ENCODE peak calls at places on chromosomes 5 and 9, in seven cellular contexts. One of them, this sample, is unnamed.

GRCh38 chr5:59829389-59829788 is 64.1 kb downstream of the PDE4D start:
- DNase-seq in GM12892: no peak
- DNase-seq in fibroblast of pulmonary artery: peak
- DNase-seq in heart right ventricle: no peak
- DNase-seq in heart left ventricle: peak
- DNase-seq in left cardiac atrium: no peak
- DNase-seq in ELR: peak
- DNase-seq in this sample: no peak

GRCh38 chr9:122816163-122816867 is 12.1 kb downstream of the PDCL start:
- DNase-seq in GM12892: no peak
- DNase-seq in fibroblast of pulmonary artery: no peak
- DNase-seq in heart right ventricle: peak
- DNase-seq in heart left ventricle: peak
- DNase-seq in left cardiac atrium: peak
- DNase-seq in ELR: no peak
- DNase-seq in this sample: no peak

GRCh38 chr5:134738963-134739661 is 764 bp downstream of the CAMLG start:
- DNase-seq in GM12892: no peak
- DNase-seq in fibroblast of pulmonary artery: peak
- DNase-seq in heart right ventricle: no peak
- DNase-seq in heart left ventricle: no peak
- DNase-seq in left cardiac atrium: no peak
- DNase-seq in ELR: peak
- DNase-seq in this sample: no peak

GRCh38 chr9:5714501-5715401 is 85.8 kb downstream of the RIC1 start:
- DNase-seq in GM12892: no peak
- DNase-seq in fibroblast of pulmonary artery: peak
- DNase-seq in heart right ventricle: no peak
- DNase-seq in heart left ventricle: no peak
- DNase-seq in left cardiac atrium: no peak
- DNase-seq in ELR: peak
- DNase-seq in this sample: no peak

GRCh38 chr5:31987985-31988710 is 186.0 kb downstream of the GOLPH3 start:
- DNase-seq in GM12892: no peak
- DNase-seq in fibroblast of pulmonary artery: peak
- DNase-seq in heart right ventricle: no peak
- DNase-seq in heart left ventricle: no peak
- DNase-seq in left cardiac atrium: no peak
- DNase-seq in ELR: peak
- DNase-seq in this sample: no peak

GRCh38 chr5:54171645-54172384 is 138.6 kb downstream of the ARL15 start:
- DNase-seq in GM12892: no peak
- DNase-seq in fibroblast of pulmonary artery: peak
- DNase-seq in heart right ventricle: no peak
- DNase-seq in heart left ventricle: no peak
- DNase-seq in left cardiac atrium: no peak
- DNase-seq in ELR: peak
- DNase-seq in this sample: no peak

GRCh38 chr5:135398855-135399837 is at the start of gene MACROH2A1:
- DNase-seq in GM12892: peak
- DNase-seq in fibroblast of pulmonary artery: peak
- DNase-seq in heart right ventricle: peak
- DNase-seq in heart left ventricle: peak
- DNase-seq in left cardiac atrium: peak
- DNase-seq in ELR: peak
- DNase-seq in this sample: peak

GRCh38 chr9:3526903-3527652 is 1.3 kb upstream of the RFX3 start:
- DNase-seq in GM12892: no peak
- DNase-seq in fibroblast of pulmonary artery: peak
- DNase-seq in heart right ventricle: no peak
- DNase-seq in heart left ventricle: no peak
- DNase-seq in left cardiac atrium: peak
- DNase-seq in ELR: peak
- DNase-seq in this sample: no peak